ENCODE peak calls at places on chromosome 4, in seven cellular contexts. X is lower lobe of right lung, O is left lung, E is body of pancreas, J is IMR-90, D is cardiac muscle cell, R is right lobe of liver. I is an unnamed sample. For H3K4me1, the result is how much of the 10 kb centered on the place peaks cover.

GRCh38 chr4:110164251-110164650 is 34.2 kb downstream of the ELOVL6 start:
- DNase-seq in X (no peak), O (no peak), E (no peak), J (peak), D (peak), R (no peak), I (no peak)

GRCh38 chr4:176238157-176238608 is 30.8 kb downstream of the ASB5 start:
- DNase-seq in X (no peak), O (no peak), E (no peak), J (peak), D (peak), R (no peak), I (no peak)

GRCh38 chr4:8088966-8089491 is 69.6 kb downstream of the ABLIM2 start:
- DNase-seq in X (no peak), O (peak), E (no peak), J (no peak), D (no peak), R (no peak), I (no peak)

GRCh38 chr4:10074076-10074766 is 42.4 kb downstream of the WDR1 start:
- DNase-seq in X (no peak), O (no peak), E (no peak), J (no peak), D (no peak), R (peak), I (no peak)

GRCh38 chr4:3407930-3408792 is 33.6 kb upstream of the HGFAC start:
- DNase-seq in X (no peak), O (no peak), E (no peak), J (no peak), D (no peak), R (peak), I (no peak)

GRCh38 chr4:69896530-69897116 is 34.2 kb upstream of the CSN1S1 start:
- DNase-seq in X (no peak), O (no peak), E (no peak), J (peak), D (peak), R (no peak), I (no peak)

GRCh38 chr4:6688879-6689505 is 4.7 kb upstream of the S100P start:
- DNase-seq in X (no peak), O (no peak), E (no peak), J (peak), D (peak), R (no peak), I (no peak)

GRCh38 chr4:56466910-56467283 is 520 bp upstream of the SRP72 start:
- DNase-seq in X (no peak), O (no peak), E (no peak), J (no peak), D (no peak), R (no peak), I (no peak)

GRCh38 chr4:55176497-55176896 is 51.1 kb upstream of the KDR start:
- DNase-seq in X (no peak), O (no peak), E (no peak), J (no peak), D (no peak), R (no peak), I (no peak)

GRCh38 chr4:8098506-8098905 is 60.1 kb downstream of the ABLIM2 start:
- DNase-seq in X (no peak), O (peak), E (no peak), J (no peak), D (no peak), R (no peak), I (no peak)

GRCh38 chr4:36823199-36823967 is 421.2 kb upstream of the NWD2 start:
- DNase-seq in X (no peak), O (no peak), E (no peak), J (no peak), D (no peak), R (no peak), I (no peak)

DNA sequence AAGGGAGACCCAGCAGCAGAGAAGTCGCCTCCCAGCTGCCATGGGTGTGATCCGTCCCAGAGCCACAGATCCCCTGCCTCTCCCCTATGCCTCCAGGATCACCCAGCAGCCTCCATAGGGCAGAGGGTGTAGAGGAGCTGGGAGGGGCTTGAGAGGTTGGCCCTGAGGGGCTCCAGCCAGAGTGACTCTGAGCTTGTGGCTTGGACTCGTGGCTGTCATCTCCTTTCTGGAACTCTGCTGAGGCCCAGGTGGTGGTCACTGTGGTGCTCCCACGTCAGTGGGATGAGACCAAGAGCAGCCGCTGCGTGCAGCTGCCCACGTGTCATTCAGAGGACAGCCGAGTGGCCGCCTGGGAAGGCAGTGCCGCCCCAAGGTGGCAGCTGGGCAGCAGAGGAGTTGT is 4.2 kb downstream of the TACC3 start:
- DNase-seq in X (no peak), O (no peak), E (no peak), J (no peak), D (no peak), R (no peak), I (no peak)
- H3K4me1 ChIP-seq in X (half or more), O (half or more), E (under half), J (under half), D (under half), R (under half), I (under half)

GRCh38 chr4:185721949-185722316 is 90.1 kb downstream of the SORBS2 start:
- DNase-seq in X (no peak), O (no peak), E (no peak), J (no peak), D (peak), R (no peak), I (no peak)

GRCh38 chr4:185719493-185719843 is 92.5 kb downstream of the SORBS2 start:
- DNase-seq in X (no peak), O (no peak), E (no peak), J (no peak), D (no peak), R (no peak), I (no peak)

GRCh38 chr4:185721190-185721948 is 90.6 kb downstream of the SORBS2 start:
- DNase-seq in X (no peak), O (no peak), E (no peak), J (no peak), D (peak), R (no peak), I (no peak)

GRCh38 chr4:185726931-185727330 is 85.1 kb downstream of the SORBS2 start:
- DNase-seq in X (no peak), O (no peak), E (no peak), J (no peak), D (no peak), R (peak), I (no peak)

GRCh38 chr4:185723619-185724150 is 88.3 kb downstream of the SORBS2 start:
- DNase-seq in X (no peak), O (no peak), E (no peak), J (no peak), D (no peak), R (no peak), I (no peak)
- H3K27ac ChIP-seq in X (peak), O (peak), E (peak), J (no peak), D (no peak), R (peak), I (peak)

DNA sequence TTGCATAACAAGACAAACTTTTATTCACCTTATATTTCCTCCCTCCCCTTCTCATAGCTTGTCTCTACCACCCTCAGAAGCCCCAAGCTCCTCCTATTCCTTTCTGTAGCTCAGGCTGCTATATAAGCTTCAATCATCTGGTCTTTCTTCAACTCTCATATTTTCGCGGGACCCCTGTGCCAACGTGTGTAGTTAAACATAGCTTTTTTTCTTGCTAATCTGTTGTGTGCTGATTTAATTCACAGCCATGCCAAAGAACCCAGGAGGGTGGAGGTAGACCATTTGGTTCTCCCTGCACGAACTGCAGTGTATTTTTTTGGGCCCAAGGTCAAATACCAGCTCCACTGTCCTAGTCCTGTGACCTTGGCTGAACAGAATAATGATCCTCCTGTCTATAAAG is 21.0 kb upstream of the CD38 start:
- DNase-seq in X (no peak), O (no peak), E (no peak), J (no peak), D (no peak), R (no peak), I (no peak)
- H3K4me1 ChIP-seq in X (under half), O (under half), E (under half), J (under half), D (under half), R (under half), I (under half)

GRCh38 chr4:102586644-102587021 is 85.5 kb downstream of the NFKB1 start:
- DNase-seq in X (no peak), O (no peak), E (no peak), J (no peak), D (no peak), R (no peak), I (no peak)
- H3K27ac ChIP-seq in X (no peak), O (no peak), E (no peak), J (no peak), D (no peak), R (no peak), I (no peak)

GRCh38 chr4:25879587-25879986 is 16.8 kb upstream of the SEL1L3 start:
- DNase-seq in X (no peak), O (no peak), E (no peak), J (no peak), D (no peak), R (no peak), I (no peak)

GRCh38 chr4:25881187-25881586 is 18.4 kb upstream of the SEL1L3 start:
- DNase-seq in X (no peak), O (no peak), E (no peak), J (no peak), D (no peak), R (no peak), I (no peak)

GRCh38 chr4:25878676-25879075 is 15.9 kb upstream of the SEL1L3 start:
- DNase-seq in X (no peak), O (no peak), E (no peak), J (no peak), D (no peak), R (no peak), I (no peak)

GRCh38 chr4:25879991-25880641 is 17.3 kb upstream of the SEL1L3 start:
- DNase-seq in X (no peak), O (no peak), E (no peak), J (peak), D (peak), R (no peak), I (no peak)

DNA sequence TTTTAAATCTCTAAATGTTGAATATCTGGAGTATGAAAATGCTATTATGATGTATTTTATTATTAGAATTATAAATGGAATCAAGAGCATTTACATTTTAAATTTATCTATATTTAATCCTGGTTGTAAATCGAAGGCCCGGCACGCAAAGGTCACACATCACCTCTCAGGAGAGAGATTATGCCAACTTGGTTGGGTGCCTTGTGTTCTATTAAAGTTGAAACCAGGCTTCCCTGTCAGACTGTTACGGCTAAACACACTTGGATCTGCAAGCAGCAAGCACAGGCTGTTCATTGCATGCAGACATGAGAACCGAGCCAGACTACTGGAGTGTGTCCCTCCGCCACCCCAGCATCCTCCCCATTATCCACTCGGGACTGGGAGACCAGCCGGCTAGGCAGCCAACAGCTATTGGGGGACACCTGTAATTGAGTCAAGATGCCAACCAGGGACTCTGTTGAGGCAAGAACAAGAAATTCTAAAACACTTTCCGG is 16.4 kb upstream of the SEL1L3 start:
- DNase-seq in X (no peak), O (no peak), E (no peak), J (no peak), D (no peak), R (no peak), I (no peak)
- H3K4me1 ChIP-seq in X (under half), O (under half), E (under half), J (under half), D (under half), R (under half), I (under half)

DNA sequence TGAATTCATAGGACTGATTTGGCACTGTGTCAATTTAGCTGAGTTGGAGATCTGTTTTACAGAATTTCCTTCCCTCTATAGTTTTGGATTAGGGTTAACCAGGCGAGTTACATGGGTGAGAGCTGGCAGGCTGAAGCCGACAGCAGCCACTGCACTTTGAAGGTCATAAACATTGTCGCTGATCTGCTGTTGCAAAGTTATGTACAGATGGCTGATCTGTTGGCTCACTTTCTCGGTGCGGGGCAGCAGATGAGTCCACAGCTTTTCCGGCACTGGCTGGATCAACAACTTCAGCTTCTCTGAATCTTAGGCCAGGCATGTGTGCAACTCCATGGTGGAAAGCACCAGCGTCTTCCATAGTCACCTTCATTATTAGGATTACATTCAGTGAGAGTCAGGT is 173.7 kb downstream of the GPAT3 start:
- DNase-seq in X (no peak), O (no peak), E (no peak), J (no peak), D (no peak), R (no peak), I (no peak)
- H3K27ac ChIP-seq in X (no peak), O (no peak), E (no peak), J (no peak), D (no peak), R (no peak), I (no peak)